ENCODE peak calls at places on chromosomes 1 and 21, in nine cellular contexts. One of them, this sample, is unnamed.

GRCh38 chr1:89957063-89957462 is 37.8 kb upstream of the ZNF326 start:
- DNase-seq in tibial artery: no peak
- DNase-seq in heart left ventricle: no peak
- DNase-seq in adipocyte: no peak
- DNase-seq in CD4-positive, CD25-positive, alpha-beta regulatory T cell: no peak
- DNase-seq in A549: no peak
- DNase-seq in astrocyte: no peak
- DNase-seq in colonic mucosa: no peak
- DNase-seq in K562: peak; percentile 36
- DNase-seq in this sample: no peak

GRCh38 chr1:200619894-200620272 is 668 bp downstream of the KIF14 start:
- DNase-seq in tibial artery: no peak
- DNase-seq in heart left ventricle: no peak
- DNase-seq in adipocyte: no peak
- DNase-seq in CD4-positive, CD25-positive, alpha-beta regulatory T cell: no peak
- DNase-seq in A549: no peak
- DNase-seq in astrocyte: no peak
- DNase-seq in colonic mucosa: no peak
- DNase-seq in K562: no peak
- DNase-seq in this sample: no peak

GRCh38 chr1:45787905-45788304 is 15.5 kb upstream of the MAST2 start:
- DNase-seq in tibial artery: no peak
- DNase-seq in heart left ventricle: no peak
- DNase-seq in adipocyte: no peak
- DNase-seq in CD4-positive, CD25-positive, alpha-beta regulatory T cell: no peak
- DNase-seq in A549: no peak
- DNase-seq in astrocyte: no peak
- DNase-seq in colonic mucosa: no peak
- DNase-seq in K562: no peak
- DNase-seq in this sample: no peak

GRCh38 chr21:18812308-18812707 is 408.7 kb upstream of the TMPRSS15 start:
- DNase-seq in tibial artery: no peak
- DNase-seq in heart left ventricle: no peak
- DNase-seq in adipocyte: no peak
- DNase-seq in CD4-positive, CD25-positive, alpha-beta regulatory T cell: no peak
- DNase-seq in A549: no peak
- DNase-seq in astrocyte: no peak
- DNase-seq in colonic mucosa: no peak
- DNase-seq in K562: peak; percentile 3
- DNase-seq in this sample: no peak

GRCh38 chr1:55375617-55376258 is 160.6 kb upstream of the USP24 start:
- DNase-seq in tibial artery: no peak
- DNase-seq in heart left ventricle: no peak
- DNase-seq in adipocyte: peak; percentile 79
- DNase-seq in CD4-positive, CD25-positive, alpha-beta regulatory T cell: no peak
- DNase-seq in A549: peak; percentile 9
- DNase-seq in astrocyte: peak; percentile 8
- DNase-seq in colonic mucosa: peak; percentile 55
- DNase-seq in K562: peak; percentile 64
- DNase-seq in this sample: peak; percentile 74

GRCh38 chr1:97875996-97876395 is 44.8 kb downstream of the DPYD start:
- DNase-seq in tibial artery: no peak
- DNase-seq in heart left ventricle: no peak
- DNase-seq in adipocyte: no peak
- DNase-seq in CD4-positive, CD25-positive, alpha-beta regulatory T cell: no peak
- DNase-seq in A549: no peak
- DNase-seq in astrocyte: peak; percentile 55
- DNase-seq in colonic mucosa: no peak
- DNase-seq in K562: no peak
- DNase-seq in this sample: peak; percentile 56

GRCh38 chr1:165431079-165431478 is 13.8 kb downstream of the RXRG start:
- DNase-seq in tibial artery: no peak
- DNase-seq in heart left ventricle: no peak
- DNase-seq in adipocyte: no peak
- DNase-seq in CD4-positive, CD25-positive, alpha-beta regulatory T cell: no peak
- DNase-seq in A549: no peak
- DNase-seq in astrocyte: no peak
- DNase-seq in colonic mucosa: no peak
- DNase-seq in K562: no peak
- DNase-seq in this sample: no peak

GRCh38 chr21:46604975-46605758 is at the start of gene S100B:
- DNase-seq in tibial artery: no peak
- DNase-seq in heart left ventricle: no peak
- DNase-seq in adipocyte: no peak
- DNase-seq in CD4-positive, CD25-positive, alpha-beta regulatory T cell: no peak
- DNase-seq in A549: no peak
- DNase-seq in astrocyte: no peak
- DNase-seq in colonic mucosa: no peak
- DNase-seq in K562: no peak
- DNase-seq in this sample: peak; percentile 26

GRCh38 chr1:107123741-107124140 is 17.1 kb upstream of the NTNG1 start:
- DNase-seq in tibial artery: no peak
- DNase-seq in heart left ventricle: no peak
- DNase-seq in adipocyte: no peak
- DNase-seq in CD4-positive, CD25-positive, alpha-beta regulatory T cell: no peak
- DNase-seq in A549: no peak
- DNase-seq in astrocyte: no peak
- DNase-seq in colonic mucosa: no peak
- DNase-seq in K562: no peak
- DNase-seq in this sample: no peak

GRCh38 chr1:6889875-6890480 is 104.7 kb downstream of the CAMTA1 start:
- DNase-seq in tibial artery: peak; percentile 48
- DNase-seq in heart left ventricle: peak; percentile 52
- DNase-seq in adipocyte: peak; percentile 85
- DNase-seq in CD4-positive, CD25-positive, alpha-beta regulatory T cell: peak; percentile 9
- DNase-seq in A549: peak; percentile 14
- DNase-seq in astrocyte: peak; percentile 32
- DNase-seq in colonic mucosa: peak; percentile 69
- DNase-seq in K562: peak; percentile 73
- DNase-seq in this sample: peak; percentile 42

GRCh38 chr21:40841524-40842196 is 5.3 kb downstream of the DSCAM start:
- DNase-seq in tibial artery: peak; percentile 28
- DNase-seq in heart left ventricle: peak; percentile 48
- DNase-seq in adipocyte: peak; percentile 72
- DNase-seq in CD4-positive, CD25-positive, alpha-beta regulatory T cell: no peak
- DNase-seq in A549: peak; percentile 3
- DNase-seq in astrocyte: peak; percentile 20
- DNase-seq in colonic mucosa: no peak
- DNase-seq in K562: peak; percentile 14
- DNase-seq in this sample: peak; percentile 40

GRCh38 chr1:184854456-184855180 is 100.0 kb upstream of the EDEM3 start:
- DNase-seq in tibial artery: no peak
- DNase-seq in heart left ventricle: no peak
- DNase-seq in adipocyte: peak; percentile 26
- DNase-seq in CD4-positive, CD25-positive, alpha-beta regulatory T cell: no peak
- DNase-seq in A549: no peak
- DNase-seq in astrocyte: peak; percentile 58
- DNase-seq in colonic mucosa: no peak
- DNase-seq in K562: no peak
- DNase-seq in this sample: peak; percentile 58

DNA sequence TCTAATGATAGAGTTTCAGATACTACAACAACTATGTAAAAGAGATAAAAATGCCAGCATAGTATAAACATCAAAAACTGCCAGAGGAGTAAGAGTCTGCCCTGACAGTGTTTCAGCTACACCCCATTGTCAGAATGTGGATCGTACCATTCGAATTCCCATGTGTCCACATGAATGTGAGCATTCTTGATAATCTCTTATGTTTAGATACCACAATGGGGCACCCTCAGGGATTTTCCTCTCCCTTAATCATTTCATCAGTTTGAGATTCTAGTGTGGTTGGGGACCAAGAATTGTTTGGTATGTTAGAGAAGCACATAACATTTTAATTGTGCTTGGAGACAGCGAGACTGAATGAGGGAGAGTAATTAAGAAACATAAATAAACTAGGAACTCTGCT is 120.2 kb downstream of the ZC3H11B start:
- DNase-seq in tibial artery: no peak
- DNase-seq in heart left ventricle: no peak
- DNase-seq in adipocyte: peak; percentile 13
- DNase-seq in CD4-positive, CD25-positive, alpha-beta regulatory T cell: no peak
- DNase-seq in A549: no peak
- DNase-seq in astrocyte: no peak
- DNase-seq in colonic mucosa: no peak
- DNase-seq in K562: no peak
- DNase-seq in this sample: no peak
- H3K4me1 ChIP-seq in tibial artery: no peaks in the 10 kb centered on the region
- H3K4me1 ChIP-seq in heart left ventricle: no peaks in the 10 kb centered on the region
- H3K4me1 ChIP-seq in adipocyte: peaks cover 9% of the 10 kb centered on the region
- H3K4me1 ChIP-seq in CD4-positive, CD25-positive, alpha-beta regulatory T cell: no peaks in the 10 kb centered on the region
- H3K4me1 ChIP-seq in A549: no peaks in the 10 kb centered on the region
- H3K4me1 ChIP-seq in astrocyte: no peaks in the 10 kb centered on the region
- H3K4me1 ChIP-seq in colonic mucosa: no peaks in the 10 kb centered on the region
- H3K4me1 ChIP-seq in K562: no peaks in the 10 kb centered on the region
- H3K4me1 ChIP-seq in this sample: no peaks in the 10 kb centered on the region

GRCh38 chr1:23178414-23178813 is 9.8 kb upstream of the LUZP1 start:
- DNase-seq in tibial artery: no peak
- DNase-seq in heart left ventricle: no peak
- DNase-seq in adipocyte: no peak
- DNase-seq in CD4-positive, CD25-positive, alpha-beta regulatory T cell: no peak
- DNase-seq in A549: no peak
- DNase-seq in astrocyte: no peak
- DNase-seq in colonic mucosa: no peak
- DNase-seq in K562: peak; percentile 65
- DNase-seq in this sample: no peak
- H3K4me3 ChIP-seq in tibial artery: peak overlapping the region; percentile 64
- H3K4me3 ChIP-seq in heart left ventricle: peak overlapping the region; percentile 71
- H3K4me3 ChIP-seq in adipocyte: peak overlapping the region; percentile 81
- H3K4me3 ChIP-seq in CD4-positive, CD25-positive, alpha-beta regulatory T cell: no peak overlapping the region
- H3K4me3 ChIP-seq in A549: no peak overlapping the region
- H3K4me3 ChIP-seq in astrocyte: peak overlapping the region; percentile 64
- H3K4me3 ChIP-seq in colonic mucosa: no peak overlapping the region
- H3K4me3 ChIP-seq in K562: peak overlapping the region; percentile 41
- H3K4me3 ChIP-seq in this sample: no peak overlapping the region

GRCh38 chr1:12480748-12481362 is 137.2 kb downstream of the DHRS3 start:
- DNase-seq in tibial artery: no peak
- DNase-seq in heart left ventricle: no peak
- DNase-seq in adipocyte: peak; percentile 70
- DNase-seq in CD4-positive, CD25-positive, alpha-beta regulatory T cell: no peak
- DNase-seq in A549: peak; percentile 71
- DNase-seq in astrocyte: peak; percentile 97
- DNase-seq in colonic mucosa: peak; percentile 84
- DNase-seq in K562: peak; percentile 72
- DNase-seq in this sample: peak; percentile 97

GRCh38 chr1:12479311-12479710 is 138.7 kb downstream of the DHRS3 start:
- DNase-seq in tibial artery: no peak
- DNase-seq in heart left ventricle: no peak
- DNase-seq in adipocyte: no peak
- DNase-seq in CD4-positive, CD25-positive, alpha-beta regulatory T cell: no peak
- DNase-seq in A549: no peak
- DNase-seq in astrocyte: no peak
- DNase-seq in colonic mucosa: no peak
- DNase-seq in K562: no peak
- DNase-seq in this sample: no peak

GRCh38 chr1:12478612-12478985 is 139.4 kb downstream of the DHRS3 start:
- DNase-seq in tibial artery: no peak
- DNase-seq in heart left ventricle: no peak
- DNase-seq in adipocyte: no peak
- DNase-seq in CD4-positive, CD25-positive, alpha-beta regulatory T cell: no peak
- DNase-seq in A549: no peak
- DNase-seq in astrocyte: no peak
- DNase-seq in colonic mucosa: no peak
- DNase-seq in K562: no peak
- DNase-seq in this sample: no peak

GRCh38 chr1:12481928-12482327 is 136.1 kb downstream of the DHRS3 start:
- DNase-seq in tibial artery: no peak
- DNase-seq in heart left ventricle: no peak
- DNase-seq in adipocyte: no peak
- DNase-seq in CD4-positive, CD25-positive, alpha-beta regulatory T cell: no peak
- DNase-seq in A549: no peak
- DNase-seq in astrocyte: no peak
- DNase-seq in colonic mucosa: no peak
- DNase-seq in K562: peak; percentile 66
- DNase-seq in this sample: no peak

GRCh38 chr1:12480031-12480430 is 138.0 kb downstream of the DHRS3 start:
- DNase-seq in tibial artery: no peak
- DNase-seq in heart left ventricle: no peak
- DNase-seq in adipocyte: no peak
- DNase-seq in CD4-positive, CD25-positive, alpha-beta regulatory T cell: no peak
- DNase-seq in A549: no peak
- DNase-seq in astrocyte: no peak
- DNase-seq in colonic mucosa: no peak
- DNase-seq in K562: no peak
- DNase-seq in this sample: no peak
- H3K4me1 ChIP-seq in tibial artery: no peaks in the 10 kb centered on the region
- H3K4me1 ChIP-seq in heart left ventricle: peaks cover 64% of the 10 kb centered on the region
- H3K4me1 ChIP-seq in adipocyte: peaks cover 66% of the 10 kb centered on the region
- H3K4me1 ChIP-seq in CD4-positive, CD25-positive, alpha-beta regulatory T cell: peaks cover 36% of the 10 kb centered on the region
- H3K4me1 ChIP-seq in A549: peaks cover 73% of the 10 kb centered on the region
- H3K4me1 ChIP-seq in astrocyte: peaks cover 59% of the 10 kb centered on the region
- H3K4me1 ChIP-seq in colonic mucosa: peaks cover 52% of the 10 kb centered on the region
- H3K4me1 ChIP-seq in K562: peaks cover 38% of the 10 kb centered on the region
- H3K4me1 ChIP-seq in this sample: peaks cover 32% of the 10 kb centered on the region

GRCh38 chr1:39105841-39106765 is 80.0 kb downstream of the NDUFS5 start:
- DNase-seq in tibial artery: peak; percentile 51
- DNase-seq in heart left ventricle: peak; percentile 72
- DNase-seq in adipocyte: peak; percentile 66
- DNase-seq in CD4-positive, CD25-positive, alpha-beta regulatory T cell: peak; percentile 11
- DNase-seq in A549: no peak
- DNase-seq in astrocyte: no peak
- DNase-seq in colonic mucosa: peak; percentile 71
- DNase-seq in K562: peak; percentile 75
- DNase-seq in this sample: peak; percentile 53

GRCh38 chr1:39106949-39107740 is 81.0 kb downstream of the NDUFS5 start:
- DNase-seq in tibial artery: no peak
- DNase-seq in heart left ventricle: no peak
- DNase-seq in adipocyte: no peak
- DNase-seq in CD4-positive, CD25-positive, alpha-beta regulatory T cell: no peak
- DNase-seq in A549: no peak
- DNase-seq in astrocyte: no peak
- DNase-seq in colonic mucosa: no peak
- DNase-seq in K562: no peak
- DNase-seq in this sample: peak; percentile 12

GRCh38 chr1:39110325-39110851 is 84.2 kb downstream of the NDUFS5 start:
- DNase-seq in tibial artery: peak; percentile 73
- DNase-seq in heart left ventricle: no peak
- DNase-seq in adipocyte: peak; percentile 62
- DNase-seq in CD4-positive, CD25-positive, alpha-beta regulatory T cell: no peak
- DNase-seq in A549: no peak
- DNase-seq in astrocyte: peak; percentile 94
- DNase-seq in colonic mucosa: no peak
- DNase-seq in K562: no peak
- DNase-seq in this sample: peak; percentile 84

GRCh38 chr1:39109653-39110052 is 83.5 kb downstream of the NDUFS5 start:
- DNase-seq in tibial artery: no peak
- DNase-seq in heart left ventricle: no peak
- DNase-seq in adipocyte: no peak
- DNase-seq in CD4-positive, CD25-positive, alpha-beta regulatory T cell: no peak
- DNase-seq in A549: no peak
- DNase-seq in astrocyte: no peak
- DNase-seq in colonic mucosa: no peak
- DNase-seq in K562: no peak
- DNase-seq in this sample: no peak

DNA sequence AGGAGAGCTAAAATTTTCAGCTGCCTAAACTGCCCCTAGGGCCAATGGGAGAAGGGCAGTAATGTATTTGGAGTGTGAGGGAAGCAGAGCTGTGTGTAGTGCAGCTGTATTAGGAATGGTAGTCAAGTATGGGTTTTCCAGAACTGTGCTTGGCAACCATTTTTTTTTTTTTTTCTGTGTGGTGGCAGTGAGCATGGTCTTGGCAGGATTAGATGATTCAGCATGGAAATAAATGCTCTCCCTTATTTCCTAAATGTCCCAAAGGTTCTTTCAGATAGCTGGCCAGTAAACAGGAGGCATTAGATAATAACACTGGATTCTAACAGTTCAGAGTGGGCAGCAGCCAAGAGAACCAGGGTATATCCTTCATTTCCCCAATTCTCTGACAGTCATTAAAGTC is 81.7 kb downstream of the NDUFS5 start:
- DNase-seq in tibial artery: no peak
- DNase-seq in heart left ventricle: no peak
- DNase-seq in adipocyte: no peak
- DNase-seq in CD4-positive, CD25-positive, alpha-beta regulatory T cell: no peak
- DNase-seq in A549: no peak
- DNase-seq in astrocyte: no peak
- DNase-seq in colonic mucosa: no peak
- DNase-seq in K562: no peak
- DNase-seq in this sample: peak; percentile 28
- H3K4me3 ChIP-seq in tibial artery: peak overlapping the region; percentile 72
- H3K4me3 ChIP-seq in heart left ventricle: peak overlapping the region; percentile 92
- H3K4me3 ChIP-seq in adipocyte: peak overlapping the region; percentile 87
- H3K4me3 ChIP-seq in CD4-positive, CD25-positive, alpha-beta regulatory T cell: no peak overlapping the region
- H3K4me3 ChIP-seq in A549: peak overlapping the region; percentile 81
- H3K4me3 ChIP-seq in astrocyte: peak overlapping the region; percentile 87
- H3K4me3 ChIP-seq in colonic mucosa: peak overlapping the region; percentile 75
- H3K4me3 ChIP-seq in K562: no peak overlapping the region
- H3K4me3 ChIP-seq in this sample: peak overlapping the region; percentile 89